ENCODE peak calls at places on chromosomes 4 and X, in ten cellular contexts. O is left lung; D is cardiac fibroblast; M is suprapubic skin; I is lung; P is HFF-Myc; S is H1; V is fibroblast of the aortic adventitia; E is CD8-positive, alpha-beta memory T cell; H is BE2C. C is an unnamed sample.

GRCh38 chr4:174864031-174864430 is 35.0 kb upstream of the GLRA3 start:
- DNase-seq in V (no peak), I (no peak), D (no peak), S (no peak), O (no peak), P (no peak), M (no peak), E (no peak), H (no peak), C (no peak)

GRCh38 chr4:41359069-41359769 is 102.5 kb downstream of the UCHL1 start:
- DNase-seq in E (no peak), D (no peak), M (no peak), I (peak), O (no peak), V (no peak), H (peak), P (no peak), S (peak), C (no peak)

GRCh38 chr4:87051121-87051713 is 116.4 kb downstream of the AFF1 start:
- DNase-seq in M (no peak), V (peak), H (no peak), E (no peak), P (no peak), D (peak), I (no peak), O (no peak), S (no peak), C (no peak)

GRCh38 chr4:89434364-89434988 is 126.9 kb upstream of the GPRIN3 start:
- DNase-seq in H (no peak), E (no peak), M (no peak), S (no peak), I (no peak), P (no peak), V (peak), O (no peak), D (peak), C (no peak)

GRCh38 chr4:7198440-7199128 is 6.2 kb downstream of the SORCS2 start:
- DNase-seq in P (no peak), O (peak), H (peak), V (no peak), D (no peak), S (no peak), M (peak), I (no peak), E (no peak), C (no peak)

GRCh38 chrX:12770440-12770839 is 20.8 kb upstream of the PRPS2 start:
- DNase-seq in P (no peak), H (no peak), E (no peak), O (no peak), D (peak), M (no peak), I (no peak), V (peak), S (no peak), C (no peak)

GRCh38 chrX:9433596-9433995 is 31.3 kb upstream of the TBL1X start:
- DNase-seq in P (no peak), M (no peak), V (no peak), D (no peak), E (no peak), S (no peak), O (no peak), H (no peak), I (no peak), C (no peak)

GRCh38 chrX:9858080-9858479 is 71.9 kb downstream of the SHROOM2 start:
- DNase-seq in D (no peak), E (no peak), V (no peak), H (no peak), S (no peak), M (no peak), I (no peak), P (no peak), O (no peak), C (no peak)

GRCh38 chr4:176654565-176655216 is 138.0 kb downstream of the VEGFC start:
- DNase-seq in V (no peak), M (no peak), O (no peak), I (no peak), P (no peak), H (no peak), D (no peak), E (no peak), S (no peak), C (no peak)

GRCh38 chrX:45077748-45078424 is 122.8 kb downstream of the DIPK2B start:
- DNase-seq in P (no peak), O (no peak), D (no peak), M (no peak), S (no peak), E (no peak), I (no peak), V (peak), H (no peak), C (no peak)

GRCh38 chr4:168942985-168943384 is 67.1 kb downstream of the CBR4 start:
- DNase-seq in M (no peak), D (peak), O (no peak), S (no peak), P (no peak), H (no peak), I (no peak), E (no peak), V (no peak), C (no peak)

GRCh38 chr4:181008164-181008563 is 1235.0 kb upstream of the TENM3 start:
- DNase-seq in M (no peak), H (no peak), O (no peak), D (no peak), I (no peak), V (peak), S (no peak), E (no peak), P (no peak), C (no peak)

GRCh38 chr4:164169591-164169990 is 584.3 kb upstream of the SMIM31 start:
- DNase-seq in D (no peak), M (no peak), I (no peak), H (no peak), E (no peak), V (no peak), P (no peak), O (no peak), S (no peak), C (no peak)

GRCh38 chr4:182760644-182761043 is 156.5 kb downstream of the DCTD start:
- DNase-seq in I (no peak), D (no peak), E (no peak), V (no peak), M (no peak), O (no peak), P (no peak), H (no peak), S (no peak), C (no peak)

GRCh38 chrX:48684134-48684533 is 535 bp downstream of the WAS start:
- DNase-seq in H (no peak), P (no peak), I (no peak), D (no peak), E (no peak), V (no peak), S (no peak), M (no peak), O (no peak), C (no peak)
- H3K4me3 ChIP-seq in H (no peak), P (no peak), I (no peak), D (no peak), E (peak), V (no peak), S (no peak), M (peak), O (no peak), C (no peak)

DNA sequence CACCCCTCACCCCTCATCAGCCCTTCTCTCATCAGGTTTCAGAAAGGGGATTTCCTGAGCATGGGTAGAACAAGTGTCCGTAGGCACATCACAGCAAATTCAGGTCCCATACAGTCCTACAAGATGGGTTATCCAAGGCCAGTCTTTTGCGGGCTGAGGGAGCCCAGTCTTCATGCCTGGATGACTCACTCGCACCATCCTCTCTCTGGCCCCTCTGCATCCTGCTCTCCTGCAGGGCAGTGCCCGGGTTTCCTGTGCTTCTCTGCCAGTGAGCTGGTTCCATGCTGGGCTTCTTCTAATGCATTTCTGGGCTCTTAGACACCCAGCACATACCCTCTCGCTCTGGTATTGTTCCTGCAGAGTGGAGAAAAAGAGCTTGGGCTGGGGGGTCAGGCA is 7.3 kb upstream of the INTS6L start:
- DNase-seq in V (no peak), D (no peak), M (no peak), I (no peak), H (no peak), E (no peak), P (no peak), O (no peak), S (no peak), C (no peak)
- H3K4me3 ChIP-seq in V (no peak), D (no peak), M (no peak), I (no peak), H (no peak), E (no peak), P (no peak), O (no peak), S (no peak), C (no peak)

GRCh38 chr4:5266991-5267390 is 215.7 kb downstream of the STK32B start:
- DNase-seq in O (no peak), H (no peak), M (no peak), V (no peak), I (no peak), D (no peak), P (no peak), E (no peak), S (no peak), C (no peak)
- H3K4me3 ChIP-seq in O (no peak), H (no peak), M (no peak), V (no peak), I (no peak), D (no peak), P (no peak), E (no peak), S (no peak), C (no peak)

GRCh38 chr4:54225671-54226398 is 3.3 kb upstream of the PDGFRA start:
- DNase-seq in P (no peak), M (no peak), E (no peak), V (peak), S (no peak), H (no peak), I (no peak), O (no peak), D (no peak), C (no peak)

GRCh38 chr4:54228064-54228527 is 997 bp upstream of the PDGFRA start:
- DNase-seq in E (no peak), S (no peak), P (peak), D (peak), H (peak), O (peak), M (peak), I (peak), V (peak), C (no peak)

GRCh38 chr4:54224960-54225670 is 4.0 kb upstream of the PDGFRA start:
- DNase-seq in V (peak), M (no peak), H (no peak), E (no peak), S (no peak), P (no peak), I (no peak), D (no peak), O (no peak), C (no peak)

GRCh38 chr4:54227261-54228063 is 1.6 kb upstream of the PDGFRA start:
- DNase-seq in D (peak), E (no peak), H (no peak), I (no peak), M (no peak), P (peak), O (peak), V (peak), S (no peak), C (no peak)

GRCh38 chr4:54226399-54227260 is 2.5 kb upstream of the PDGFRA start:
- DNase-seq in E (no peak), V (peak), M (peak), O (peak), I (peak), P (peak), D (peak), H (no peak), S (no peak), C (no peak)
- H3K4me3 ChIP-seq in E (peak), V (peak), M (peak), O (peak), I (no peak), P (peak), D (peak), H (peak), S (peak), C (peak)

C was measured in AG04449.